ENCODE peak calls at places on chromosomes 16 and 17, in five cellular contexts. One of them, this sample, is unnamed. For H3K27me3, the result is how much of the 10 kb centered on the place peaks cover.

GRCh38 chr17:58207451-58207850 is 11.6 kb downstream of the MKS1 start:
- DNase-seq in right cardiac atrium: no peak
- DNase-seq in adrenal gland: no peak
- DNase-seq in uterus: no peak
- DNase-seq in MG63: peak
- DNase-seq in this sample: no peak

GRCh38 chr16:1441391-1441829 is 2.9 kb downstream of the CCDC154 start:
- DNase-seq in right cardiac atrium: no peak
- DNase-seq in adrenal gland: no peak
- DNase-seq in uterus: no peak
- DNase-seq in MG63: no peak
- DNase-seq in this sample: no peak

GRCh38 chr17:2239882-2240430 is 63.6 kb downstream of the SMG6 start:
- DNase-seq in right cardiac atrium: peak
- DNase-seq in adrenal gland: peak
- DNase-seq in uterus: peak
- DNase-seq in MG63: peak
- DNase-seq in this sample: peak

GRCh38 chr16:71564377-71564967 is 12.4 kb downstream of the TAT start:
- DNase-seq in right cardiac atrium: no peak
- DNase-seq in adrenal gland: no peak
- DNase-seq in uterus: peak
- DNase-seq in MG63: no peak
- DNase-seq in this sample: no peak

GRCh38 chr16:31357324-31358156 is 2.6 kb downstream of the ITGAX start:
- DNase-seq in right cardiac atrium: no peak
- DNase-seq in adrenal gland: no peak
- DNase-seq in uterus: no peak
- DNase-seq in MG63: no peak
- DNase-seq in this sample: no peak

GRCh38 chr17:81049372-81049911 is 14.5 kb downstream of the BAIAP2 start:
- DNase-seq in right cardiac atrium: no peak
- DNase-seq in adrenal gland: no peak
- DNase-seq in uterus: no peak
- DNase-seq in MG63: no peak
- DNase-seq in this sample: no peak

GRCh38 chr17:28478940-28479615 is 5.6 kb downstream of the SLC13A2 start:
- DNase-seq in right cardiac atrium: no peak
- DNase-seq in adrenal gland: no peak
- DNase-seq in uterus: no peak
- DNase-seq in MG63: peak
- DNase-seq in this sample: no peak

GRCh38 chr17:74520790-74521480 is 10.3 kb downstream of the CD300LB start:
- DNase-seq in right cardiac atrium: no peak
- DNase-seq in adrenal gland: no peak
- DNase-seq in uterus: no peak
- DNase-seq in MG63: peak
- DNase-seq in this sample: no peak

GRCh38 chr17:63425478-63425877 is 20.6 kb downstream of the CYB561 start:
- DNase-seq in right cardiac atrium: peak
- DNase-seq in adrenal gland: peak
- DNase-seq in uterus: peak
- DNase-seq in MG63: peak
- DNase-seq in this sample: peak

GRCh38 chr17:38777641-38778250 is 21.6 kb downstream of the PIP4K2B start:
- DNase-seq in right cardiac atrium: no peak
- DNase-seq in adrenal gland: no peak
- DNase-seq in uterus: no peak
- DNase-seq in MG63: no peak
- DNase-seq in this sample: no peak

GRCh38 chr16:87706278-87707000 is 59.3 kb downstream of the KLHDC4 start:
- DNase-seq in right cardiac atrium: no peak
- DNase-seq in adrenal gland: no peak
- DNase-seq in uterus: no peak
- DNase-seq in MG63: no peak
- DNase-seq in this sample: no peak

GRCh38 chr17:945672-946071 is 33.9 kb downstream of the NXN start:
- DNase-seq in right cardiac atrium: no peak
- DNase-seq in adrenal gland: no peak
- DNase-seq in uterus: no peak
- DNase-seq in MG63: no peak
- DNase-seq in this sample: no peak

GRCh38 chr17:944266-944665 is 35.3 kb downstream of the NXN start:
- DNase-seq in right cardiac atrium: no peak
- DNase-seq in adrenal gland: no peak
- DNase-seq in uterus: no peak
- DNase-seq in MG63: no peak
- DNase-seq in this sample: no peak

GRCh38 chr17:949623-950338 is 29.8 kb downstream of the NXN start:
- DNase-seq in right cardiac atrium: no peak
- DNase-seq in adrenal gland: no peak
- DNase-seq in uterus: no peak
- DNase-seq in MG63: no peak
- DNase-seq in this sample: no peak

GRCh38 chr17:948284-948852 is 31.2 kb downstream of the NXN start:
- DNase-seq in right cardiac atrium: no peak
- DNase-seq in adrenal gland: no peak
- DNase-seq in uterus: no peak
- DNase-seq in MG63: peak
- DNase-seq in this sample: no peak

DNA sequence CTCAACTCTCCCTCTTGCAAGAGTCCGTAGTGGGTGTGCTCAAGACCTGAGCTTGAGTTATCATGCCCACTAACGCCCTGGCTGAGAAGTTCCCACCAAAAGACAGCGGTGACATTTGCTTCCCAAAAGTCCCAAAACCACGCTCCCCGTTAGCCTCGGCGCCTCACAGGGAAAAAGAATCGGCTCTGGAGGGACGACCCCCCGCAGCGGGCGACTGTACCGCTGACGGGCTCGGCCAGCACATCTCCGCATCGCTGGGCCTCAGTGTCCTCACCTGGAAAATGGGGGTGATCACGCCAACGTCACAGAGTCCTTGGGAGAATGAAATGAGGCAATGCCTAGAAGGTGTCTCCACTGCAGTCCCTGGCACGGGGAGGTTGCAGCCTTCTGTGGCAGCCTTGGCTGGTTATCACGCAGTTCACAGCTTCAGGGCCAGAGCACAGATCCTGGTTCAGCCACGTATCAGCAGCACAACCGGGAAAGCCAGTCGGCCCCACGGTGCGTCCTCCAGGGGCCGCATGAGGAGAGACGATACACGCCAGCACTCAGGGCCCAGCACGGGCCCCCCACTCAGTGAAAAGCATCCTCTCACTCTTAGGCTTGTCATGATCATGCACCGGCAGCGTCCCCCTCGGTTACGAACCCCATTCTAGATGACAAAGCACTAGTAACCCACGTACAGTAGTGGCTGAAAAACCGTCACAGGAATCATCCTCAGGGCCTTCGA is 32.9 kb downstream of the NXN start:
- DNase-seq in right cardiac atrium: no peak
- DNase-seq in adrenal gland: no peak
- DNase-seq in uterus: no peak
- DNase-seq in MG63: no peak
- DNase-seq in this sample: no peak
- H3K27me3 ChIP-seq in right cardiac atrium: under half
- H3K27me3 ChIP-seq in adrenal gland: under half
- H3K27me3 ChIP-seq in uterus: under half
- H3K27me3 ChIP-seq in MG63: under half
- H3K27me3 ChIP-seq in this sample: under half

GRCh38 chr16:67647681-67648080 is 2.7 kb downstream of the CARMIL2 start:
- DNase-seq in right cardiac atrium: peak
- DNase-seq in adrenal gland: no peak
- DNase-seq in uterus: no peak
- DNase-seq in MG63: no peak
- DNase-seq in this sample: no peak
- H3K27me3 ChIP-seq in right cardiac atrium: under half
- H3K27me3 ChIP-seq in adrenal gland: under half
- H3K27me3 ChIP-seq in uterus: under half
- H3K27me3 ChIP-seq in MG63: under half
- H3K27me3 ChIP-seq in this sample: half or more

GRCh38 chr16:85989863-85990643 is 91.1 kb downstream of the IRF8 start:
- DNase-seq in right cardiac atrium: no peak
- DNase-seq in adrenal gland: no peak
- DNase-seq in uterus: no peak
- DNase-seq in MG63: no peak
- DNase-seq in this sample: no peak

GRCh38 chr16:85988723-85989313 is 89.9 kb downstream of the IRF8 start:
- DNase-seq in right cardiac atrium: no peak
- DNase-seq in adrenal gland: no peak
- DNase-seq in uterus: no peak
- DNase-seq in MG63: no peak
- DNase-seq in this sample: no peak

GRCh38 chr16:85988306-85988705 is 89.3 kb downstream of the IRF8 start:
- DNase-seq in right cardiac atrium: no peak
- DNase-seq in adrenal gland: no peak
- DNase-seq in uterus: no peak
- DNase-seq in MG63: no peak
- DNase-seq in this sample: no peak

GRCh38 chr16:85990861-85991301 is 91.9 kb downstream of the IRF8 start:
- DNase-seq in right cardiac atrium: no peak
- DNase-seq in adrenal gland: no peak
- DNase-seq in uterus: no peak
- DNase-seq in MG63: no peak
- DNase-seq in this sample: no peak

GRCh38 chr16:85989376-85989775 is 90.4 kb downstream of the IRF8 start:
- DNase-seq in right cardiac atrium: no peak
- DNase-seq in adrenal gland: no peak
- DNase-seq in uterus: no peak
- DNase-seq in MG63: no peak
- DNase-seq in this sample: no peak
- H3K27me3 ChIP-seq in right cardiac atrium: under half
- H3K27me3 ChIP-seq in adrenal gland: under half
- H3K27me3 ChIP-seq in uterus: under half
- H3K27me3 ChIP-seq in MG63: under half
- H3K27me3 ChIP-seq in this sample: under half

GRCh38 chr16:66585477-66586239 is 6.4 kb downstream of the CMTM2 start:
- DNase-seq in right cardiac atrium: peak
- DNase-seq in adrenal gland: no peak
- DNase-seq in uterus: no peak
- DNase-seq in MG63: no peak
- DNase-seq in this sample: no peak
- H3K27me3 ChIP-seq in right cardiac atrium: under half
- H3K27me3 ChIP-seq in adrenal gland: under half
- H3K27me3 ChIP-seq in uterus: under half
- H3K27me3 ChIP-seq in MG63: under half
- H3K27me3 ChIP-seq in this sample: under half

DNA sequence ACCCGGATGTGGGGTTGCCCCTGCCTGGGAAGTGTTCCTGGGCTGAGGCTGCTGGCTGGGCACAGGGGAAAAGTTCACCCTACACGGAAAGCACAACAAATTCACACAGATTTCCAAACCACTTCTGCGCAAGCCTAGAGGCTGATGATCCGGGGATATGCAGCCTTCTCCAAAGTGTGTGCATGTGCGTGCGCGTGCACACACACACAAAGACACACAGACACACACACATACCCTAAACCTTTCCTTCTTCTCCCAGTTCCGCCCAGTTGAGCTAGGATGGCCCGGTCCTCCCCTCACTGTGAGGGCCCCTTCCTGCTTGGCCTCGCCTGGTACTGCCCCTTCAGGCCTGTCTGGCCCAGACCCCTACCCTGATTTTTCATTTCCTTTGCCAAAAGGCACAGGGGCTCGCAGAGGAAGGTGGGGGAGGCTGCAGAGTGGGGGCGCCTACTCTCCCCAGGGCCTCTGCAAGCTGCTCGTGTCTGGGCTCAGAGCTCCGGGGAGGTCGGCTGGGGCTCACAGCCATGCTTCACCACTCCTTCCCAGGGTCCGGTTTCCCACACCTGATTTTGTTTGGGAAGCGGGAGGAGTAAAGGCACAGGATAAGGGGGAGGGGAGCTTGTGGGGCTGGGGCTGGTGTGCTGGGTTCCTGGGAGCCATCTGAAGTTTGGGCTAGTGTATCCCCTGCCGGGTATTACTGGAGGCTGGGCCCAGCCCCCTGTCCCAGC is 144.7 kb downstream of the ENGASE start:
- DNase-seq in right cardiac atrium: no peak
- DNase-seq in adrenal gland: no peak
- DNase-seq in uterus: no peak
- DNase-seq in MG63: no peak
- DNase-seq in this sample: no peak
- H3K27me3 ChIP-seq in right cardiac atrium: under half
- H3K27me3 ChIP-seq in adrenal gland: under half
- H3K27me3 ChIP-seq in uterus: under half
- H3K27me3 ChIP-seq in MG63: half or more
- H3K27me3 ChIP-seq in this sample: half or more

GRCh38 chr17:77929871-77930436 is 28.5 kb upstream of the TNRC6C start:
- DNase-seq in right cardiac atrium: no peak
- DNase-seq in adrenal gland: no peak
- DNase-seq in uterus: no peak
- DNase-seq in MG63: no peak
- DNase-seq in this sample: no peak
- H3K27me3 ChIP-seq in right cardiac atrium: under half
- H3K27me3 ChIP-seq in adrenal gland: under half
- H3K27me3 ChIP-seq in uterus: under half
- H3K27me3 ChIP-seq in MG63: under half
- H3K27me3 ChIP-seq in this sample: under half

GRCh38 chr16:57589374-57589773 is 39.1 kb upstream of the ADGRG1 start:
- DNase-seq in right cardiac atrium: no peak
- DNase-seq in adrenal gland: no peak
- DNase-seq in uterus: no peak
- DNase-seq in MG63: no peak
- DNase-seq in this sample: no peak

GRCh38 chr16:57591870-57592485 is 36.5 kb upstream of the ADGRG1 start:
- DNase-seq in right cardiac atrium: no peak
- DNase-seq in adrenal gland: no peak
- DNase-seq in uterus: no peak
- DNase-seq in MG63: no peak
- DNase-seq in this sample: no peak

GRCh38 chr16:57591086-57591869 is 37.2 kb upstream of the ADGRG1 start:
- DNase-seq in right cardiac atrium: peak
- DNase-seq in adrenal gland: peak
- DNase-seq in uterus: peak
- DNase-seq in MG63: peak
- DNase-seq in this sample: peak

GRCh38 chr16:57588821-57589220 is 39.6 kb upstream of the ADGRG1 start:
- DNase-seq in right cardiac atrium: no peak
- DNase-seq in adrenal gland: no peak
- DNase-seq in uterus: no peak
- DNase-seq in MG63: no peak
- DNase-seq in this sample: no peak

DNA sequence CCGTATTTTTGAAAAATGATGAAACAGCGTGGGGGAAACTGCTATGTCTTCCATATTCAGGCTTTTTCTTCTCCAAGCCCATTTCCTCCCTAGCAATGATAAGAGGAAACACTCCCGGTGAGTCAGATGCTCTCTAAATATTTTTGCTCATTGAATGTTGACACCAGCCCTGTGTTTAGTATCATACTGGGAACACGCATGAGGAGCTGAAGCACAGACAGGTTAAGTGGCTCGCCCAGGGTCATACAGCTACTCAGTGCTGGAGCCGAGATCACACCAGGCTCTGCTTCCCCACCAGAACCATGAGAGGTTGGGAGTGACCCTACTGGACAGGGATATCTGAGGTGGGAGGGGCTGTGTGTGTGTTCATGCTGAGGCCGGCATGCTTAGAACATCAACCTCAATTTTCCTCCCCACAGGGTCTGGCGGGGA is 37.8 kb upstream of the ADGRG1 start:
- DNase-seq in right cardiac atrium: no peak
- DNase-seq in adrenal gland: no peak
- DNase-seq in uterus: peak
- DNase-seq in MG63: peak
- DNase-seq in this sample: peak
- H3K27me3 ChIP-seq in right cardiac atrium: under half
- H3K27me3 ChIP-seq in adrenal gland: under half
- H3K27me3 ChIP-seq in uterus: under half
- H3K27me3 ChIP-seq in MG63: under half
- H3K27me3 ChIP-seq in this sample: under half